ENCODE peak calls at places on chromosomes 16 and 17, in six cellular contexts. N is IMR-90; U is T-helper 17 cell; A is GM19239; F is CD8-positive, alpha-beta memory T cell; Y is GM12892. R is an unnamed sample.

GRCh38 chr16:64626771-64627170 is 495.1 kb downstream of the CDH11 start:
- DNase-seq in N (peak), U (no peak), A (no peak), F (no peak), Y (no peak), R (no peak)

GRCh38 chr17:57085448-57086068 is 512 bp downstream of the AKAP1 start:
- DNase-seq in N (peak), U (peak), A (peak), F (peak), Y (peak), R (no peak)

GRCh38 chr17:61813211-61813610 is 50.1 kb downstream of the BRIP1 start:
- DNase-seq in N (no peak), U (no peak), A (no peak), F (no peak), Y (no peak), R (no peak)

GRCh38 chr16:3282103-3282746 is 1.1 kb upstream of the ZNF263 start:
- DNase-seq in N (peak), U (no peak), A (no peak), F (no peak), Y (no peak), R (no peak)

GRCh38 chr16:23368469-23368868 is 66.4 kb downstream of the SCNN1B start:
- DNase-seq in N (peak), U (no peak), A (no peak), F (no peak), Y (no peak), R (no peak)

GRCh38 chr16:85543536-85543935 is 69.6 kb upstream of the GSE1 start:
- DNase-seq in N (no peak), U (no peak), A (no peak), F (no peak), Y (no peak), R (no peak)

GRCh38 chr16:61195006-61195405 is 841.2 kb downstream of the CDH8 start:
- DNase-seq in N (no peak), U (no peak), A (no peak), F (no peak), Y (no peak), R (no peak)

GRCh38 chr16:88645941-88646340 is 4.9 kb downstream of the CYBA start:
- DNase-seq in N (no peak), U (no peak), A (no peak), F (no peak), Y (no peak), R (no peak)

GRCh38 chr17:28773736-28774135 is 29.9 kb downstream of the TRAF4 start:
- DNase-seq in N (no peak), U (no peak), A (no peak), F (no peak), Y (no peak), R (no peak)

GRCh38 chr17:16419074-16419928 is 3.9 kb downstream of the TRPV2 start:
- DNase-seq in N (peak), U (no peak), A (no peak), F (peak), Y (no peak), R (no peak)

GRCh38 chr16:81318711-81319110 is 3.9 kb downstream of the GAN start:
- DNase-seq in N (no peak), U (no peak), A (no peak), F (no peak), Y (no peak), R (no peak)

GRCh38 chr16:66437391-66437945 is 10.4 kb downstream of the BEAN1 start:
- DNase-seq in N (no peak), U (no peak), A (no peak), F (no peak), Y (no peak), R (no peak)

GRCh38 chr17:40793800-40794199 is 6.0 kb downstream of the KRT28 start:
- DNase-seq in N (no peak), U (no peak), A (no peak), F (no peak), Y (no peak), R (no peak)

GRCh38 chr16:81385031-81385756 is 59.4 kb upstream of the CMIP start:
- DNase-seq in N (no peak), U (no peak), A (no peak), F (no peak), Y (no peak), R (no peak)

GRCh38 chr16:80656731-80657150 is 115.9 kb downstream of the DYNLRB2 start:
- DNase-seq in N (no peak), U (no peak), A (peak), F (peak), Y (no peak), R (peak)

GRCh38 chr17:64694207-64694606 is 32.1 kb upstream of the SMURF2 start:
- DNase-seq in N (peak), U (no peak), A (no peak), F (no peak), Y (no peak), R (no peak)

GRCh38 chr17:78868391-78868790 is 27.8 kb upstream of the USP36 start:
- DNase-seq in N (peak), U (no peak), A (no peak), F (no peak), Y (no peak), R (no peak)

GRCh38 chr16:9311303-9311954 is 220.0 kb downstream of the HAPSTR1 start:
- DNase-seq in N (no peak), U (no peak), A (no peak), F (no peak), Y (no peak), R (no peak)

GRCh38 chr17:49552070-49552751 is 23.5 kb upstream of the NXPH3 start:
- DNase-seq in N (peak), U (no peak), A (no peak), F (no peak), Y (no peak), R (no peak)

GRCh38 chr16:50593410-50594139 is 45.4 kb downstream of the NKD1 start:
- DNase-seq in N (no peak), U (no peak), A (no peak), F (no peak), Y (no peak), R (no peak)

GRCh38 chr17:64739316-64740058 is 77.4 kb upstream of the SMURF2 start:
- DNase-seq in N (peak), U (no peak), A (no peak), F (no peak), Y (no peak), R (no peak)

GRCh38 chr17:45050680-45051059 is 762 bp downstream of the DCAKD start:
- DNase-seq in N (peak), U (peak), A (no peak), F (no peak), Y (no peak), R (no peak)

GRCh38 chr17:17669081-17669850 is 12.0 kb upstream of the RAI1 start:
- DNase-seq in N (peak), U (no peak), A (no peak), F (no peak), Y (no peak), R (no peak)

GRCh38 chr17:80485846-80486245 is 9.4 kb upstream of the NPTX1 start:
- DNase-seq in N (no peak), U (no peak), A (no peak), F (no peak), Y (no peak), R (no peak)

GRCh38 chr17:79288950-79289349 is 214.3 kb downstream of the ENGASE start:
- DNase-seq in N (no peak), U (no peak), A (no peak), F (no peak), Y (no peak), R (no peak)

GRCh38 chr16:17357302-17358062 is 113.3 kb downstream of the XYLT1 start:
- DNase-seq in N (no peak), U (no peak), A (no peak), F (no peak), Y (no peak), R (no peak)

GRCh38 chr17:62064791-62065563 is at the start of gene MED13:
- DNase-seq in N (peak), U (peak), A (peak), F (peak), Y (no peak), R (peak)

GRCh38 chr16:84138500-84138823 is 6.5 kb downstream of the HSDL1 start:
- DNase-seq in N (no peak), U (no peak), A (no peak), F (no peak), Y (no peak), R (no peak)

GRCh38 chr17:41013181-41013580 is 4.3 kb upstream of the KRTAP3-1 start:
- DNase-seq in N (no peak), U (no peak), A (no peak), F (no peak), Y (no peak), R (no peak)

R was measured in GM12891.